ENCODE peak calls at places on chromosome 16, in four cellular contexts. K is RWPE2, G is hippocampal formation, X is substantia nigra. J is an unnamed sample.

GRCh38 chr16:19008245-19008644 is 24.5 kb downstream of the TMC7 start:
- DNase-seq in K (peak), G (no peak), X (no peak), J (no peak)

GRCh38 chr16:84138824-84139627 is 6.0 kb downstream of the HSDL1 start:
- DNase-seq in K (no peak), G (no peak), X (no peak), J (no peak)

GRCh38 chr16:86245895-86246294 is 264.4 kb upstream of the FOXF1 start:
- DNase-seq in K (no peak), G (no peak), X (no peak), J (no peak)

GRCh38 chr16:50153648-50154368 is 702 bp downstream of the TENT4B start:
- DNase-seq in K (no peak), G (no peak), X (peak), J (no peak)

GRCh38 chr16:84851192-84852127 is 31.7 kb downstream of the CRISPLD2 start:
- DNase-seq in K (peak), G (no peak), X (no peak), J (no peak)

GRCh38 chr16:80804061-80804450 is 342 bp downstream of the CDYL2 start:
- DNase-seq in K (no peak), G (no peak), X (no peak), J (peak)

GRCh38 chr16:81599034-81599744 is 154.6 kb downstream of the CMIP start:
- DNase-seq in K (no peak), G (no peak), X (no peak), J (no peak)

GRCh38 chr16:30985401-30986128 is 558 bp downstream of the HSD3B7 start:
- DNase-seq in K (no peak), G (no peak), X (no peak), J (no peak)

GRCh38 chr16:12178251-12178990 is 201.9 kb downstream of the SNX29 start:
- DNase-seq in K (no peak), G (peak), X (no peak), J (no peak)

GRCh38 chr16:3513892-3514600 is 13.2 kb downstream of the CLUAP1 start:
- DNase-seq in K (no peak), G (no peak), X (no peak), J (no peak)

GRCh38 chr16:17270683-17271109 is 200.1 kb downstream of the XYLT1 start:
- DNase-seq in K (no peak), G (no peak), X (no peak), J (no peak)

GRCh38 chr16:81518439-81518757 is 73.8 kb downstream of the CMIP start:
- DNase-seq in K (no peak), G (no peak), X (no peak), J (no peak)

GRCh38 chr16:2514333-2515179 is 804 bp downstream of the ATP6V0C start:
- DNase-seq in K (no peak), G (no peak), X (no peak), J (no peak)

J was measured in anterior cingulate cortex.